ENCODE peak calls at places on chromosomes 2 and 18, in eight cellular contexts. One of them, this sample, is unnamed.

GRCh38 chr2:225282858-225283693 is 116.4 kb upstream of the NYAP2 start:
- DNase-seq in activated effector memory CD4-positive, alpha-beta T cell treated with anti-CD3 and anti-CD28 coated beads, Interleukin-2, amount 50 U/mL, for 16 hours: no peak
- DNase-seq in AG04449: no peak
- DNase-seq in HT-29: peak
- DNase-seq in tibial artery: no peak
- DNase-seq in bronchial epithelial cell: peak
- DNase-seq in T-helper 9 cell: no peak
- DNase-seq in ELF-1: peak
- DNase-seq in this sample: no peak

GRCh38 chr18:35417223-35417622 is 40.1 kb upstream of the ZNF396 start:
- DNase-seq in AG04449: no peak
- DNase-seq in tibial artery: no peak
- DNase-seq in ELF-1: no peak
- DNase-seq in activated effector memory CD4-positive, alpha-beta T cell treated with anti-CD3 and anti-CD28 coated beads, Interleukin-2, amount 50 U/mL, for 16 hours: no peak
- DNase-seq in T-helper 9 cell: no peak
- DNase-seq in bronchial epithelial cell: no peak
- DNase-seq in HT-29: no peak
- DNase-seq in this sample: no peak

GRCh38 chr2:137969418-137969765 is 5.1 kb downstream of the HNMT start:
- DNase-seq in bronchial epithelial cell: peak
- DNase-seq in activated effector memory CD4-positive, alpha-beta T cell treated with anti-CD3 and anti-CD28 coated beads, Interleukin-2, amount 50 U/mL, for 16 hours: no peak
- DNase-seq in HT-29: peak
- DNase-seq in T-helper 9 cell: no peak
- DNase-seq in ELF-1: no peak
- DNase-seq in AG04449: no peak
- DNase-seq in tibial artery: no peak
- DNase-seq in this sample: no peak

GRCh38 chr2:239644016-239644415 is 243.2 kb upstream of the HDAC4 start:
- DNase-seq in AG04449: no peak
- DNase-seq in HT-29: peak
- DNase-seq in T-helper 9 cell: no peak
- DNase-seq in bronchial epithelial cell: no peak
- DNase-seq in activated effector memory CD4-positive, alpha-beta T cell treated with anti-CD3 and anti-CD28 coated beads, Interleukin-2, amount 50 U/mL, for 16 hours: no peak
- DNase-seq in tibial artery: no peak
- DNase-seq in ELF-1: no peak
- DNase-seq in this sample: no peak

GRCh38 chr2:234102112-234102511 is 51.6 kb downstream of the SPP2 start:
- DNase-seq in ELF-1: peak
- DNase-seq in HT-29: peak
- DNase-seq in activated effector memory CD4-positive, alpha-beta T cell treated with anti-CD3 and anti-CD28 coated beads, Interleukin-2, amount 50 U/mL, for 16 hours: no peak
- DNase-seq in tibial artery: no peak
- DNase-seq in bronchial epithelial cell: peak
- DNase-seq in T-helper 9 cell: no peak
- DNase-seq in AG04449: no peak
- DNase-seq in this sample: peak

GRCh38 chr2:8541636-8542035 is 140.2 kb upstream of the ID2 start:
- DNase-seq in T-helper 9 cell: no peak
- DNase-seq in bronchial epithelial cell: no peak
- DNase-seq in activated effector memory CD4-positive, alpha-beta T cell treated with anti-CD3 and anti-CD28 coated beads, Interleukin-2, amount 50 U/mL, for 16 hours: peak
- DNase-seq in HT-29: no peak
- DNase-seq in ELF-1: no peak
- DNase-seq in AG04449: no peak
- DNase-seq in tibial artery: peak
- DNase-seq in this sample: peak

GRCh38 chr2:46098606-46099005 is 198.6 kb upstream of the EPAS1 start:
- DNase-seq in bronchial epithelial cell: peak
- DNase-seq in activated effector memory CD4-positive, alpha-beta T cell treated with anti-CD3 and anti-CD28 coated beads, Interleukin-2, amount 50 U/mL, for 16 hours: no peak
- DNase-seq in T-helper 9 cell: no peak
- DNase-seq in ELF-1: no peak
- DNase-seq in HT-29: no peak
- DNase-seq in AG04449: peak
- DNase-seq in tibial artery: no peak
- DNase-seq in this sample: no peak

GRCh38 chr18:12430137-12430990 is 22.6 kb downstream of the PRELID3A start:
- DNase-seq in T-helper 9 cell: no peak
- DNase-seq in activated effector memory CD4-positive, alpha-beta T cell treated with anti-CD3 and anti-CD28 coated beads, Interleukin-2, amount 50 U/mL, for 16 hours: no peak
- DNase-seq in bronchial epithelial cell: no peak
- DNase-seq in AG04449: no peak
- DNase-seq in ELF-1: no peak
- DNase-seq in HT-29: no peak
- DNase-seq in tibial artery: no peak
- DNase-seq in this sample: no peak

GRCh38 chr2:8154936-8155335 is 526.9 kb upstream of the ID2 start:
- DNase-seq in HT-29: no peak
- DNase-seq in bronchial epithelial cell: peak
- DNase-seq in activated effector memory CD4-positive, alpha-beta T cell treated with anti-CD3 and anti-CD28 coated beads, Interleukin-2, amount 50 U/mL, for 16 hours: no peak
- DNase-seq in ELF-1: no peak
- DNase-seq in tibial artery: no peak
- DNase-seq in AG04449: no peak
- DNase-seq in T-helper 9 cell: no peak
- DNase-seq in this sample: no peak

GRCh38 chr2:60091311-60091710 is 462.1 kb downstream of the BCL11A start:
- DNase-seq in activated effector memory CD4-positive, alpha-beta T cell treated with anti-CD3 and anti-CD28 coated beads, Interleukin-2, amount 50 U/mL, for 16 hours: no peak
- DNase-seq in tibial artery: no peak
- DNase-seq in bronchial epithelial cell: peak
- DNase-seq in T-helper 9 cell: no peak
- DNase-seq in HT-29: no peak
- DNase-seq in AG04449: no peak
- DNase-seq in ELF-1: no peak
- DNase-seq in this sample: no peak

GRCh38 chr2:46072146-46072820 is 224.9 kb upstream of the EPAS1 start:
- DNase-seq in bronchial epithelial cell: no peak
- DNase-seq in AG04449: peak
- DNase-seq in activated effector memory CD4-positive, alpha-beta T cell treated with anti-CD3 and anti-CD28 coated beads, Interleukin-2, amount 50 U/mL, for 16 hours: no peak
- DNase-seq in HT-29: no peak
- DNase-seq in ELF-1: no peak
- DNase-seq in T-helper 9 cell: no peak
- DNase-seq in tibial artery: no peak
- DNase-seq in this sample: no peak

GRCh38 chr2:40098786-40099470 is 319.9 kb upstream of the THUMPD2 start:
- DNase-seq in activated effector memory CD4-positive, alpha-beta T cell treated with anti-CD3 and anti-CD28 coated beads, Interleukin-2, amount 50 U/mL, for 16 hours: no peak
- DNase-seq in AG04449: no peak
- DNase-seq in tibial artery: no peak
- DNase-seq in T-helper 9 cell: no peak
- DNase-seq in ELF-1: no peak
- DNase-seq in HT-29: no peak
- DNase-seq in bronchial epithelial cell: peak
- DNase-seq in this sample: no peak

GRCh38 chr2:15166878-15167277 is 394.3 kb downstream of the NBAS start:
- DNase-seq in activated effector memory CD4-positive, alpha-beta T cell treated with anti-CD3 and anti-CD28 coated beads, Interleukin-2, amount 50 U/mL, for 16 hours: no peak
- DNase-seq in T-helper 9 cell: no peak
- DNase-seq in bronchial epithelial cell: no peak
- DNase-seq in HT-29: no peak
- DNase-seq in ELF-1: no peak
- DNase-seq in tibial artery: no peak
- DNase-seq in AG04449: no peak
- DNase-seq in this sample: no peak

GRCh38 chr2:158969717-158970521 is 1.5 kb downstream of the TANC1 start:
- DNase-seq in tibial artery: peak
- DNase-seq in HT-29: peak
- DNase-seq in ELF-1: peak
- DNase-seq in AG04449: no peak
- DNase-seq in bronchial epithelial cell: peak
- DNase-seq in T-helper 9 cell: no peak
- DNase-seq in activated effector memory CD4-positive, alpha-beta T cell treated with anti-CD3 and anti-CD28 coated beads, Interleukin-2, amount 50 U/mL, for 16 hours: no peak
- DNase-seq in this sample: peak

GRCh38 chr2:2763351-2763997 is 432.4 kb upstream of the MYT1L start:
- DNase-seq in ELF-1: peak
- DNase-seq in activated effector memory CD4-positive, alpha-beta T cell treated with anti-CD3 and anti-CD28 coated beads, Interleukin-2, amount 50 U/mL, for 16 hours: no peak
- DNase-seq in T-helper 9 cell: no peak
- DNase-seq in bronchial epithelial cell: peak
- DNase-seq in HT-29: no peak
- DNase-seq in AG04449: no peak
- DNase-seq in tibial artery: no peak
- DNase-seq in this sample: peak

GRCh38 chr2:224982910-224983688 is 59.2 kb downstream of the DOCK10 start:
- DNase-seq in AG04449: peak
- DNase-seq in bronchial epithelial cell: no peak
- DNase-seq in HT-29: no peak
- DNase-seq in activated effector memory CD4-positive, alpha-beta T cell treated with anti-CD3 and anti-CD28 coated beads, Interleukin-2, amount 50 U/mL, for 16 hours: peak
- DNase-seq in ELF-1: no peak
- DNase-seq in T-helper 9 cell: peak
- DNase-seq in tibial artery: no peak
- DNase-seq in this sample: no peak

GRCh38 chr2:158845869-158846268 is 50.8 kb downstream of the DAPL1 start:
- DNase-seq in HT-29: no peak
- DNase-seq in AG04449: no peak
- DNase-seq in activated effector memory CD4-positive, alpha-beta T cell treated with anti-CD3 and anti-CD28 coated beads, Interleukin-2, amount 50 U/mL, for 16 hours: no peak
- DNase-seq in T-helper 9 cell: no peak
- DNase-seq in tibial artery: no peak
- DNase-seq in ELF-1: peak
- DNase-seq in bronchial epithelial cell: peak
- DNase-seq in this sample: no peak

GRCh38 chr2:53785378-53785777 is 1.4 kb downstream of the ASB3 start:
- DNase-seq in HT-29: no peak
- DNase-seq in T-helper 9 cell: no peak
- DNase-seq in activated effector memory CD4-positive, alpha-beta T cell treated with anti-CD3 and anti-CD28 coated beads, Interleukin-2, amount 50 U/mL, for 16 hours: no peak
- DNase-seq in bronchial epithelial cell: no peak
- DNase-seq in AG04449: no peak
- DNase-seq in tibial artery: no peak
- DNase-seq in ELF-1: no peak
- DNase-seq in this sample: no peak

GRCh38 chr18:2887470-2887869 is 40.7 kb downstream of the EMILIN2 start:
- DNase-seq in T-helper 9 cell: no peak
- DNase-seq in tibial artery: no peak
- DNase-seq in activated effector memory CD4-positive, alpha-beta T cell treated with anti-CD3 and anti-CD28 coated beads, Interleukin-2, amount 50 U/mL, for 16 hours: peak
- DNase-seq in bronchial epithelial cell: no peak
- DNase-seq in ELF-1: no peak
- DNase-seq in AG04449: no peak
- DNase-seq in HT-29: no peak
- DNase-seq in this sample: no peak

GRCh38 chr18:10771053-10771709 is 245.4 kb downstream of the NAPG start:
- DNase-seq in bronchial epithelial cell: peak
- DNase-seq in tibial artery: no peak
- DNase-seq in HT-29: no peak
- DNase-seq in activated effector memory CD4-positive, alpha-beta T cell treated with anti-CD3 and anti-CD28 coated beads, Interleukin-2, amount 50 U/mL, for 16 hours: no peak
- DNase-seq in AG04449: no peak
- DNase-seq in ELF-1: no peak
- DNase-seq in T-helper 9 cell: no peak
- DNase-seq in this sample: no peak

GRCh38 chr18:63236990-63237389 is 82.6 kb downstream of the BCL2 start:
- DNase-seq in HT-29: no peak
- DNase-seq in AG04449: no peak
- DNase-seq in T-helper 9 cell: no peak
- DNase-seq in activated effector memory CD4-positive, alpha-beta T cell treated with anti-CD3 and anti-CD28 coated beads, Interleukin-2, amount 50 U/mL, for 16 hours: no peak
- DNase-seq in bronchial epithelial cell: no peak
- DNase-seq in ELF-1: no peak
- DNase-seq in tibial artery: peak
- DNase-seq in this sample: no peak

GRCh38 chr18:40874233-40874632 is 1080.8 kb upstream of the PIK3C3 start:
- DNase-seq in AG04449: no peak
- DNase-seq in HT-29: no peak
- DNase-seq in bronchial epithelial cell: peak
- DNase-seq in ELF-1: no peak
- DNase-seq in T-helper 9 cell: no peak
- DNase-seq in tibial artery: no peak
- DNase-seq in activated effector memory CD4-positive, alpha-beta T cell treated with anti-CD3 and anti-CD28 coated beads, Interleukin-2, amount 50 U/mL, for 16 hours: no peak
- DNase-seq in this sample: no peak

GRCh38 chr2:53970095-53970897 is 497 bp downstream of the PSME4 start:
- DNase-seq in ELF-1: peak
- DNase-seq in tibial artery: peak
- DNase-seq in HT-29: peak
- DNase-seq in activated effector memory CD4-positive, alpha-beta T cell treated with anti-CD3 and anti-CD28 coated beads, Interleukin-2, amount 50 U/mL, for 16 hours: peak
- DNase-seq in AG04449: no peak
- DNase-seq in bronchial epithelial cell: no peak
- DNase-seq in T-helper 9 cell: peak
- DNase-seq in this sample: peak

GRCh38 chr18:27270508-27270907 is 85.4 kb upstream of the CHST9 start:
- DNase-seq in ELF-1: no peak
- DNase-seq in tibial artery: no peak
- DNase-seq in AG04449: no peak
- DNase-seq in activated effector memory CD4-positive, alpha-beta T cell treated with anti-CD3 and anti-CD28 coated beads, Interleukin-2, amount 50 U/mL, for 16 hours: no peak
- DNase-seq in HT-29: no peak
- DNase-seq in bronchial epithelial cell: no peak
- DNase-seq in T-helper 9 cell: no peak
- DNase-seq in this sample: no peak

GRCh38 chr2:236988690-236989639 is 96.7 kb upstream of the COPS8 start:
- DNase-seq in T-helper 9 cell: no peak
- DNase-seq in tibial artery: peak
- DNase-seq in AG04449: no peak
- DNase-seq in bronchial epithelial cell: peak
- DNase-seq in ELF-1: no peak
- DNase-seq in HT-29: no peak
- DNase-seq in activated effector memory CD4-positive, alpha-beta T cell treated with anti-CD3 and anti-CD28 coated beads, Interleukin-2, amount 50 U/mL, for 16 hours: no peak
- DNase-seq in this sample: peak

GRCh38 chr2:133596701-133597393 is 28.6 kb upstream of the NCKAP5 start:
- DNase-seq in bronchial epithelial cell: no peak
- DNase-seq in T-helper 9 cell: no peak
- DNase-seq in activated effector memory CD4-positive, alpha-beta T cell treated with anti-CD3 and anti-CD28 coated beads, Interleukin-2, amount 50 U/mL, for 16 hours: no peak
- DNase-seq in AG04449: no peak
- DNase-seq in tibial artery: no peak
- DNase-seq in ELF-1: no peak
- DNase-seq in HT-29: no peak
- DNase-seq in this sample: no peak

GRCh38 chr18:55301836-55302235 is 286.2 kb downstream of the TCF4 start:
- DNase-seq in activated effector memory CD4-positive, alpha-beta T cell treated with anti-CD3 and anti-CD28 coated beads, Interleukin-2, amount 50 U/mL, for 16 hours: no peak
- DNase-seq in tibial artery: no peak
- DNase-seq in AG04449: no peak
- DNase-seq in HT-29: no peak
- DNase-seq in ELF-1: no peak
- DNase-seq in bronchial epithelial cell: no peak
- DNase-seq in T-helper 9 cell: no peak
- DNase-seq in this sample: no peak

GRCh38 chr18:48545690-48546365 is 7.0 kb downstream of the CTIF start:
- DNase-seq in ELF-1: peak
- DNase-seq in tibial artery: peak
- DNase-seq in AG04449: no peak
- DNase-seq in HT-29: no peak
- DNase-seq in T-helper 9 cell: no peak
- DNase-seq in activated effector memory CD4-positive, alpha-beta T cell treated with anti-CD3 and anti-CD28 coated beads, Interleukin-2, amount 50 U/mL, for 16 hours: peak
- DNase-seq in bronchial epithelial cell: peak
- DNase-seq in this sample: peak

GRCh38 chr2:217817466-217818292 is 185.1 kb downstream of the TNS1 start:
- DNase-seq in AG04449: no peak
- DNase-seq in HT-29: no peak
- DNase-seq in activated effector memory CD4-positive, alpha-beta T cell treated with anti-CD3 and anti-CD28 coated beads, Interleukin-2, amount 50 U/mL, for 16 hours: no peak
- DNase-seq in tibial artery: no peak
- DNase-seq in T-helper 9 cell: no peak
- DNase-seq in ELF-1: no peak
- DNase-seq in bronchial epithelial cell: no peak
- DNase-seq in this sample: no peak

GRCh38 chr2:199862779-199863178 is 11.8 kb upstream of the FTCDNL1 start:
- DNase-seq in HT-29: no peak
- DNase-seq in AG04449: no peak
- DNase-seq in T-helper 9 cell: no peak
- DNase-seq in activated effector memory CD4-positive, alpha-beta T cell treated with anti-CD3 and anti-CD28 coated beads, Interleukin-2, amount 50 U/mL, for 16 hours: no peak
- DNase-seq in ELF-1: no peak
- DNase-seq in bronchial epithelial cell: no peak
- DNase-seq in tibial artery: no peak
- DNase-seq in this sample: no peak

GRCh38 chr2:133287709-133288108 is 280.6 kb downstream of the NCKAP5 start:
- DNase-seq in T-helper 9 cell: no peak
- DNase-seq in activated effector memory CD4-positive, alpha-beta T cell treated with anti-CD3 and anti-CD28 coated beads, Interleukin-2, amount 50 U/mL, for 16 hours: no peak
- DNase-seq in HT-29: no peak
- DNase-seq in tibial artery: no peak
- DNase-seq in AG04449: peak
- DNase-seq in bronchial epithelial cell: no peak
- DNase-seq in ELF-1: no peak
- DNase-seq in this sample: no peak

GRCh38 chr18:59837586-59837985 is 62.2 kb upstream of the PMAIP1 start:
- DNase-seq in T-helper 9 cell: peak
- DNase-seq in ELF-1: peak
- DNase-seq in AG04449: no peak
- DNase-seq in bronchial epithelial cell: peak
- DNase-seq in HT-29: peak
- DNase-seq in tibial artery: no peak
- DNase-seq in activated effector memory CD4-positive, alpha-beta T cell treated with anti-CD3 and anti-CD28 coated beads, Interleukin-2, amount 50 U/mL, for 16 hours: peak
- DNase-seq in this sample: peak

GRCh38 chr2:161905389-161906046 is 168.5 kb downstream of the DPP4 start:
- DNase-seq in ELF-1: no peak
- DNase-seq in AG04449: no peak
- DNase-seq in activated effector memory CD4-positive, alpha-beta T cell treated with anti-CD3 and anti-CD28 coated beads, Interleukin-2, amount 50 U/mL, for 16 hours: no peak
- DNase-seq in tibial artery: no peak
- DNase-seq in T-helper 9 cell: no peak
- DNase-seq in HT-29: peak
- DNase-seq in bronchial epithelial cell: peak
- DNase-seq in this sample: no peak

GRCh38 chr18:8480506-8481328 is 128.5 kb upstream of the RAB12 start:
- DNase-seq in activated effector memory CD4-positive, alpha-beta T cell treated with anti-CD3 and anti-CD28 coated beads, Interleukin-2, amount 50 U/mL, for 16 hours: no peak
- DNase-seq in AG04449: peak
- DNase-seq in tibial artery: no peak
- DNase-seq in bronchial epithelial cell: peak
- DNase-seq in ELF-1: peak
- DNase-seq in HT-29: peak
- DNase-seq in T-helper 9 cell: no peak
- DNase-seq in this sample: peak

This sample was measured in islet precursor cell.